ENCODE peak calls at places on chromosomes 4 and X, in seven cellular contexts. Z is nephron progenitor cell; A is NCI-H2081; W is A549; U is activated naive CD4-positive, alpha-beta T cell treated with anti-CD3 and anti-CD28 coated beads for 36 hours; L is NCI-H748 treated with DMSO at 0.1 percent for 48 hours; G is psoas muscle. M is an unnamed sample.

GRCh38 chr4:11700751-11701226 is 272.1 kb upstream of the HS3ST1 start:
- DNase-seq in G (no peak), U (no peak), L (no peak), A (no peak), W (no peak), Z (no peak), M (no peak)

GRCh38 chrX:110153900-110154299 is 151.0 kb downstream of the TMEM164 start:
- DNase-seq in Z (no peak), G (no peak), L (no peak), W (no peak), U (no peak), A (no peak), M (no peak)

GRCh38 chr4:88659890-88660208 is 37.8 kb downstream of the NAP1L5 start:
- DNase-seq in W (no peak), A (no peak), U (no peak), L (no peak), Z (no peak), G (no peak), M (no peak)

GRCh38 chr4:2793920-2794706 is 1.2 kb downstream of the SH3BP2 start:
- DNase-seq in A (no peak), Z (no peak), L (no peak), U (no peak), W (no peak), G (peak), M (no peak)

GRCh38 chrX:148530464-148531077 is 30.2 kb downstream of the AFF2 start:
- DNase-seq in W (no peak), G (no peak), Z (no peak), U (peak), L (no peak), A (no peak), M (peak)

GRCh38 chr4:98994474-98995182 is 893 bp upstream of the METAP1 start:
- DNase-seq in Z (no peak), G (no peak), A (no peak), U (no peak), W (no peak), L (no peak), M (no peak)

GRCh38 chrX:65997978-65998717 is 41.7 kb downstream of the VSIG4 start:
- DNase-seq in U (no peak), W (no peak), Z (no peak), G (no peak), A (no peak), L (no peak), M (no peak)

GRCh38 chrX:37825225-37825842 is 22.0 kb downstream of the DYNLT3 start:
- DNase-seq in Z (peak), U (peak), L (no peak), W (peak), G (no peak), A (peak), M (peak)

GRCh38 chr4:142282870-142283431 is 563.1 kb downstream of the INPP4B start:
- DNase-seq in Z (peak), G (no peak), W (no peak), A (no peak), L (peak), U (peak), M (peak)

GRCh38 chr4:54384563-54384962 is 155.5 kb downstream of the PDGFRA start:
- DNase-seq in A (no peak), L (peak), Z (no peak), W (no peak), G (no peak), U (peak), M (peak)

GRCh38 chrX:39310925-39311324 is 509.7 kb downstream of the MID1IP1 start:
- DNase-seq in L (no peak), U (peak), A (no peak), G (no peak), Z (peak), W (no peak), M (no peak)

GRCh38 chr4:150782311-150782710 is 200.4 kb downstream of the MAB21L2 start:
- DNase-seq in Z (no peak), W (no peak), U (no peak), A (no peak), G (no peak), L (no peak), M (no peak)

GRCh38 chr4:31089815-31090214 is 369.6 kb downstream of the PCDH7 start:
- DNase-seq in U (no peak), A (peak), L (peak), W (no peak), G (no peak), Z (no peak), M (no peak)

GRCh38 chr4:38308728-38309315 is 348.6 kb downstream of the PTTG2 start:
- DNase-seq in W (no peak), U (no peak), A (no peak), G (no peak), Z (no peak), L (no peak), M (no peak)

GRCh38 chrX:45761920-45762319 is 561.2 kb upstream of the DIPK2B start:
- DNase-seq in Z (no peak), A (no peak), U (no peak), L (no peak), W (no peak), G (no peak), M (no peak)

GRCh38 chr4:110270492-110271197 is 72.2 kb upstream of the ELOVL6 start:
- DNase-seq in G (no peak), Z (no peak), L (no peak), U (no peak), W (no peak), A (no peak), M (no peak)

GRCh38 chr4:20418865-20419451 is 167.3 kb downstream of the SLIT2 start:
- DNase-seq in A (peak), G (no peak), Z (no peak), L (peak), W (peak), U (peak), M (peak)

GRCh38 chr4:80111276-80111675 is 38.2 kb upstream of the ANTXR2 start:
- DNase-seq in L (no peak), G (no peak), U (no peak), W (no peak), A (no peak), Z (no peak), M (no peak)

GRCh38 chr4:25919676-25920075 is 5.7 kb downstream of the SMIM20 start:
- DNase-seq in Z (no peak), L (no peak), G (no peak), U (no peak), W (no peak), A (no peak), M (no peak)

GRCh38 chrX:129361566-129361965 is 161.7 kb downstream of the SMARCA1 start:
- DNase-seq in A (no peak), U (no peak), L (no peak), Z (no peak), W (no peak), G (no peak), M (no peak)

GRCh38 chrX:129744881-129745321 is 6.1 kb downstream of the XPNPEP2 start:
- DNase-seq in L (no peak), A (no peak), G (no peak), Z (no peak), W (no peak), U (peak), M (peak)

GRCh38 chrX:123665197-123665596 is 67.7 kb downstream of the THOC2 start:
- DNase-seq in L (no peak), A (no peak), Z (no peak), U (no peak), G (no peak), W (no peak), M (no peak)

GRCh38 chr4:139783761-139784484 is 118.3 kb downstream of the MGST2 start:
- DNase-seq in W (no peak), U (no peak), Z (no peak), A (no peak), L (no peak), G (no peak), M (no peak)

GRCh38 chr4:101019941-101020401 is 327.4 kb downstream of the PPP3CA start:
- DNase-seq in L (no peak), A (no peak), U (peak), G (no peak), Z (no peak), W (no peak), M (peak)

GRCh38 chr4:139492429-139492828 is 38.5 kb downstream of the RAB33B start:
- DNase-seq in Z (no peak), A (no peak), L (no peak), G (no peak), U (no peak), W (no peak), M (no peak)

GRCh38 chr4:5142726-5143125 is 91.4 kb downstream of the STK32B start:
- DNase-seq in Z (peak), L (no peak), U (no peak), W (peak), A (no peak), G (no peak), M (peak)

GRCh38 chrX:153685179-153685536 is 2.6 kb upstream of the SLC6A8 start:
- DNase-seq in W (no peak), L (no peak), A (no peak), Z (no peak), U (no peak), G (peak), M (no peak)

GRCh38 chrX:18966624-18967023 is 17.3 kb downstream of the PHKA2 start:
- DNase-seq in U (no peak), Z (no peak), W (no peak), G (peak), L (no peak), A (no peak), M (no peak)

GRCh38 chrX:50967734-50968133 is 57.2 kb downstream of the BMP15 start:
- DNase-seq in L (no peak), Z (no peak), U (no peak), A (no peak), W (no peak), G (no peak), M (no peak)

GRCh38 chrX:29728639-29729038 is 486.7 kb upstream of the MAGEB2 start:
- DNase-seq in A (no peak), Z (no peak), G (no peak), L (no peak), W (no peak), U (no peak), M (no peak)

GRCh38 chr4:91116861-91117260 is 989.7 kb downstream of the CCSER1 start:
- DNase-seq in Z (no peak), G (no peak), L (no peak), W (no peak), U (no peak), A (no peak), M (no peak)

GRCh38 chrX:46704767-46705386 is 54.0 kb downstream of the SLC9A7 start:
- DNase-seq in A (no peak), Z (no peak), L (no peak), U (peak), W (no peak), G (no peak), M (no peak)

GRCh38 chr4:172989984-172990711 is 178.5 kb upstream of the GALNT7 start:
- DNase-seq in A (no peak), Z (no peak), U (no peak), W (no peak), L (no peak), G (no peak), M (no peak)

GRCh38 chr4:111954546-111954945 is 190.7 kb upstream of the FAM241A start:
- DNase-seq in Z (no peak), L (no peak), W (no peak), U (no peak), G (no peak), A (no peak), M (no peak)

GRCh38 chrX:11666180-11666579 is 460 bp upstream of the ARHGAP6 start:
- DNase-seq in W (no peak), Z (peak), U (no peak), A (no peak), G (no peak), L (no peak), M (no peak)

GRCh38 chrX:56762220-56762619 is 33.2 kb downstream of the NBDY start:
- DNase-seq in A (no peak), Z (no peak), G (no peak), U (peak), W (no peak), L (no peak), M (no peak)

GRCh38 chr4:15665738-15666365 is 10.7 kb upstream of the FBXL5 start:
- DNase-seq in A (no peak), W (no peak), U (no peak), G (no peak), Z (no peak), L (no peak), M (no peak)

GRCh38 chr4:160296476-160296875 is 1193.6 kb downstream of the RAPGEF2 start:
- DNase-seq in W (no peak), Z (no peak), U (no peak), G (no peak), L (no peak), A (no peak), M (no peak)